ENCODE peak calls at places on chromosome 15, in ten cellular contexts. One of them, this sample, is unnamed.

GRCh38 chr15:52309154-52309548 is 13.5 kb upstream of the MYO5C start:
- DNase-seq in H4: no peak
- DNase-seq in AG04450: no peak
- DNase-seq in EL: no peak
- DNase-seq in cardiac fibroblast: no peak
- DNase-seq in stimulated activated CD4-positive, alpha-beta T cell treated with anti-CD3 and anti-CD28 coated beads, Interleukin-2, amount 100 ng/mL, for 48 hours: no peak
- DNase-seq in stimulated activated naive CD8-positive, alpha-beta T cell treated with anti-CD3 and anti-CD28 coated beads, Interleukin-15, amount 100 ng/mL, for 72 hours: no peak
- DNase-seq in stimulated activated effector memory CD8-positive, alpha-beta T cell treated with anti-CD3 and anti-CD28 coated beads, Interleukin-12 subunit alpha, Interleukin-12 subunit beta, amount 100 ng/mL, for 72 hours: no peak
- DNase-seq in mesendoderm: no peak
- DNase-seq in non-pigmented ciliary epithelial cell: no peak
- DNase-seq in this sample: no peak

GRCh38 chr15:58224068-58224467 is 85.9 kb downstream of the AQP9 start:
- DNase-seq in AG04450: no peak
- DNase-seq in non-pigmented ciliary epithelial cell: no peak
- DNase-seq in H4: peak; percentile 70
- DNase-seq in stimulated activated effector memory CD8-positive, alpha-beta T cell treated with anti-CD3 and anti-CD28 coated beads, Interleukin-12 subunit alpha, Interleukin-12 subunit beta, amount 100 ng/mL, for 72 hours: no peak
- DNase-seq in EL: no peak
- DNase-seq in stimulated activated CD4-positive, alpha-beta T cell treated with anti-CD3 and anti-CD28 coated beads, Interleukin-2, amount 100 ng/mL, for 48 hours: no peak
- DNase-seq in mesendoderm: no peak
- DNase-seq in cardiac fibroblast: no peak
- DNase-seq in stimulated activated naive CD8-positive, alpha-beta T cell treated with anti-CD3 and anti-CD28 coated beads, Interleukin-15, amount 100 ng/mL, for 72 hours: no peak
- DNase-seq in this sample: no peak

GRCh38 chr15:72786946-72787345 is 3.4 kb upstream of the ADPGK start:
- DNase-seq in stimulated activated naive CD8-positive, alpha-beta T cell treated with anti-CD3 and anti-CD28 coated beads, Interleukin-15, amount 100 ng/mL, for 72 hours: no peak
- DNase-seq in non-pigmented ciliary epithelial cell: no peak
- DNase-seq in AG04450: no peak
- DNase-seq in mesendoderm: no peak
- DNase-seq in stimulated activated CD4-positive, alpha-beta T cell treated with anti-CD3 and anti-CD28 coated beads, Interleukin-2, amount 100 ng/mL, for 48 hours: no peak
- DNase-seq in H4: no peak
- DNase-seq in EL: no peak
- DNase-seq in stimulated activated effector memory CD8-positive, alpha-beta T cell treated with anti-CD3 and anti-CD28 coated beads, Interleukin-12 subunit alpha, Interleukin-12 subunit beta, amount 100 ng/mL, for 72 hours: no peak
- DNase-seq in cardiac fibroblast: no peak
- DNase-seq in this sample: no peak

GRCh38 chr15:66783327-66784124 is 81.5 kb downstream of the SMAD6 start:
- DNase-seq in stimulated activated CD4-positive, alpha-beta T cell treated with anti-CD3 and anti-CD28 coated beads, Interleukin-2, amount 100 ng/mL, for 48 hours: no peak
- DNase-seq in EL: no peak
- DNase-seq in stimulated activated naive CD8-positive, alpha-beta T cell treated with anti-CD3 and anti-CD28 coated beads, Interleukin-15, amount 100 ng/mL, for 72 hours: no peak
- DNase-seq in non-pigmented ciliary epithelial cell: no peak
- DNase-seq in stimulated activated effector memory CD8-positive, alpha-beta T cell treated with anti-CD3 and anti-CD28 coated beads, Interleukin-12 subunit alpha, Interleukin-12 subunit beta, amount 100 ng/mL, for 72 hours: no peak
- DNase-seq in H4: no peak
- DNase-seq in AG04450: no peak
- DNase-seq in mesendoderm: no peak
- DNase-seq in cardiac fibroblast: no peak
- DNase-seq in this sample: no peak

GRCh38 chr15:20344601-20345400 is 196.8 kb downstream of the GOLGA6L6 start:
- DNase-seq in non-pigmented ciliary epithelial cell: no peak
- DNase-seq in EL: no peak
- DNase-seq in AG04450: no peak
- DNase-seq in H4: no peak
- DNase-seq in mesendoderm: no peak
- DNase-seq in cardiac fibroblast: no peak
- DNase-seq in stimulated activated CD4-positive, alpha-beta T cell treated with anti-CD3 and anti-CD28 coated beads, Interleukin-2, amount 100 ng/mL, for 48 hours: no peak
- DNase-seq in stimulated activated naive CD8-positive, alpha-beta T cell treated with anti-CD3 and anti-CD28 coated beads, Interleukin-15, amount 100 ng/mL, for 72 hours: peak; percentile 7
- DNase-seq in stimulated activated effector memory CD8-positive, alpha-beta T cell treated with anti-CD3 and anti-CD28 coated beads, Interleukin-12 subunit alpha, Interleukin-12 subunit beta, amount 100 ng/mL, for 72 hours: no peak
- DNase-seq in this sample: no peak

GRCh38 chr15:88491158-88491557 is 23.6 kb downstream of the MRPS11 start:
- DNase-seq in mesendoderm: no peak
- DNase-seq in AG04450: no peak
- DNase-seq in cardiac fibroblast: no peak
- DNase-seq in stimulated activated CD4-positive, alpha-beta T cell treated with anti-CD3 and anti-CD28 coated beads, Interleukin-2, amount 100 ng/mL, for 48 hours: no peak
- DNase-seq in non-pigmented ciliary epithelial cell: no peak
- DNase-seq in H4: no peak
- DNase-seq in EL: no peak
- DNase-seq in stimulated activated naive CD8-positive, alpha-beta T cell treated with anti-CD3 and anti-CD28 coated beads, Interleukin-15, amount 100 ng/mL, for 72 hours: no peak
- DNase-seq in stimulated activated effector memory CD8-positive, alpha-beta T cell treated with anti-CD3 and anti-CD28 coated beads, Interleukin-12 subunit alpha, Interleukin-12 subunit beta, amount 100 ng/mL, for 72 hours: no peak
- DNase-seq in this sample: no peak

GRCh38 chr15:69232144-69232543 is 66.6 kb upstream of the PAQR5 start:
- DNase-seq in non-pigmented ciliary epithelial cell: no peak
- DNase-seq in stimulated activated CD4-positive, alpha-beta T cell treated with anti-CD3 and anti-CD28 coated beads, Interleukin-2, amount 100 ng/mL, for 48 hours: no peak
- DNase-seq in EL: no peak
- DNase-seq in stimulated activated naive CD8-positive, alpha-beta T cell treated with anti-CD3 and anti-CD28 coated beads, Interleukin-15, amount 100 ng/mL, for 72 hours: no peak
- DNase-seq in AG04450: no peak
- DNase-seq in stimulated activated effector memory CD8-positive, alpha-beta T cell treated with anti-CD3 and anti-CD28 coated beads, Interleukin-12 subunit alpha, Interleukin-12 subunit beta, amount 100 ng/mL, for 72 hours: no peak
- DNase-seq in cardiac fibroblast: peak; percentile 49
- DNase-seq in mesendoderm: no peak
- DNase-seq in H4: no peak
- DNase-seq in this sample: no peak

GRCh38 chr15:66228807-66229557 is 24.6 kb downstream of the MEGF11 start:
- DNase-seq in non-pigmented ciliary epithelial cell: no peak
- DNase-seq in H4: no peak
- DNase-seq in EL: no peak
- DNase-seq in stimulated activated naive CD8-positive, alpha-beta T cell treated with anti-CD3 and anti-CD28 coated beads, Interleukin-15, amount 100 ng/mL, for 72 hours: no peak
- DNase-seq in AG04450: no peak
- DNase-seq in cardiac fibroblast: no peak
- DNase-seq in stimulated activated effector memory CD8-positive, alpha-beta T cell treated with anti-CD3 and anti-CD28 coated beads, Interleukin-12 subunit alpha, Interleukin-12 subunit beta, amount 100 ng/mL, for 72 hours: no peak
- DNase-seq in mesendoderm: no peak
- DNase-seq in stimulated activated CD4-positive, alpha-beta T cell treated with anti-CD3 and anti-CD28 coated beads, Interleukin-2, amount 100 ng/mL, for 48 hours: no peak
- DNase-seq in this sample: no peak

GRCh38 chr15:75037685-75038084 is 14.3 kb downstream of the PPCDC start:
- DNase-seq in cardiac fibroblast: peak; percentile 15
- DNase-seq in H4: no peak
- DNase-seq in AG04450: no peak
- DNase-seq in stimulated activated naive CD8-positive, alpha-beta T cell treated with anti-CD3 and anti-CD28 coated beads, Interleukin-15, amount 100 ng/mL, for 72 hours: peak; percentile 28
- DNase-seq in stimulated activated CD4-positive, alpha-beta T cell treated with anti-CD3 and anti-CD28 coated beads, Interleukin-2, amount 100 ng/mL, for 48 hours: no peak
- DNase-seq in EL: peak; percentile 13
- DNase-seq in stimulated activated effector memory CD8-positive, alpha-beta T cell treated with anti-CD3 and anti-CD28 coated beads, Interleukin-12 subunit alpha, Interleukin-12 subunit beta, amount 100 ng/mL, for 72 hours: no peak
- DNase-seq in non-pigmented ciliary epithelial cell: no peak
- DNase-seq in mesendoderm: no peak
- DNase-seq in this sample: no peak

GRCh38 chr15:66619152-66619903 is 53.5 kb upstream of the LCTL start:
- DNase-seq in stimulated activated effector memory CD8-positive, alpha-beta T cell treated with anti-CD3 and anti-CD28 coated beads, Interleukin-12 subunit alpha, Interleukin-12 subunit beta, amount 100 ng/mL, for 72 hours: peak; percentile 14
- DNase-seq in stimulated activated CD4-positive, alpha-beta T cell treated with anti-CD3 and anti-CD28 coated beads, Interleukin-2, amount 100 ng/mL, for 48 hours: peak; percentile 42
- DNase-seq in non-pigmented ciliary epithelial cell: no peak
- DNase-seq in cardiac fibroblast: peak; percentile 80
- DNase-seq in EL: peak; percentile 75
- DNase-seq in mesendoderm: peak; percentile 91
- DNase-seq in H4: peak; percentile 64
- DNase-seq in stimulated activated naive CD8-positive, alpha-beta T cell treated with anti-CD3 and anti-CD28 coated beads, Interleukin-15, amount 100 ng/mL, for 72 hours: peak; percentile 33
- DNase-seq in AG04450: peak; percentile 38
- DNase-seq in this sample: peak; percentile 97

GRCh38 chr15:73751896-73752816 is 995 bp downstream of the INSYN1 start:
- DNase-seq in AG04450: no peak
- DNase-seq in stimulated activated naive CD8-positive, alpha-beta T cell treated with anti-CD3 and anti-CD28 coated beads, Interleukin-15, amount 100 ng/mL, for 72 hours: no peak
- DNase-seq in mesendoderm: no peak
- DNase-seq in H4: no peak
- DNase-seq in non-pigmented ciliary epithelial cell: no peak
- DNase-seq in EL: no peak
- DNase-seq in stimulated activated effector memory CD8-positive, alpha-beta T cell treated with anti-CD3 and anti-CD28 coated beads, Interleukin-12 subunit alpha, Interleukin-12 subunit beta, amount 100 ng/mL, for 72 hours: no peak
- DNase-seq in cardiac fibroblast: no peak
- DNase-seq in stimulated activated CD4-positive, alpha-beta T cell treated with anti-CD3 and anti-CD28 coated beads, Interleukin-2, amount 100 ng/mL, for 48 hours: no peak
- DNase-seq in this sample: no peak

GRCh38 chr15:50653156-50653743 is 33.3 kb downstream of the TRPM7 start:
- DNase-seq in H4: no peak
- DNase-seq in AG04450: no peak
- DNase-seq in stimulated activated effector memory CD8-positive, alpha-beta T cell treated with anti-CD3 and anti-CD28 coated beads, Interleukin-12 subunit alpha, Interleukin-12 subunit beta, amount 100 ng/mL, for 72 hours: no peak
- DNase-seq in stimulated activated CD4-positive, alpha-beta T cell treated with anti-CD3 and anti-CD28 coated beads, Interleukin-2, amount 100 ng/mL, for 48 hours: no peak
- DNase-seq in stimulated activated naive CD8-positive, alpha-beta T cell treated with anti-CD3 and anti-CD28 coated beads, Interleukin-15, amount 100 ng/mL, for 72 hours: no peak
- DNase-seq in mesendoderm: no peak
- DNase-seq in EL: no peak
- DNase-seq in cardiac fibroblast: no peak
- DNase-seq in non-pigmented ciliary epithelial cell: no peak
- DNase-seq in this sample: no peak

GRCh38 chr15:68580026-68580882 is 1.5 kb downstream of the CORO2B start:
- DNase-seq in EL: no peak
- DNase-seq in stimulated activated naive CD8-positive, alpha-beta T cell treated with anti-CD3 and anti-CD28 coated beads, Interleukin-15, amount 100 ng/mL, for 72 hours: no peak
- DNase-seq in non-pigmented ciliary epithelial cell: no peak
- DNase-seq in AG04450: no peak
- DNase-seq in mesendoderm: no peak
- DNase-seq in stimulated activated effector memory CD8-positive, alpha-beta T cell treated with anti-CD3 and anti-CD28 coated beads, Interleukin-12 subunit alpha, Interleukin-12 subunit beta, amount 100 ng/mL, for 72 hours: no peak
- DNase-seq in stimulated activated CD4-positive, alpha-beta T cell treated with anti-CD3 and anti-CD28 coated beads, Interleukin-2, amount 100 ng/mL, for 48 hours: no peak
- DNase-seq in cardiac fibroblast: no peak
- DNase-seq in H4: no peak
- DNase-seq in this sample: no peak

GRCh38 chr15:45205192-45205591 is 17.4 kb upstream of the SHF start:
- DNase-seq in H4: peak; percentile 68
- DNase-seq in AG04450: peak; percentile 21
- DNase-seq in stimulated activated naive CD8-positive, alpha-beta T cell treated with anti-CD3 and anti-CD28 coated beads, Interleukin-15, amount 100 ng/mL, for 72 hours: peak; percentile 71
- DNase-seq in EL: peak; percentile 69
- DNase-seq in cardiac fibroblast: peak; percentile 76
- DNase-seq in mesendoderm: peak; percentile 87
- DNase-seq in stimulated activated CD4-positive, alpha-beta T cell treated with anti-CD3 and anti-CD28 coated beads, Interleukin-2, amount 100 ng/mL, for 48 hours: peak; percentile 59
- DNase-seq in stimulated activated effector memory CD8-positive, alpha-beta T cell treated with anti-CD3 and anti-CD28 coated beads, Interleukin-12 subunit alpha, Interleukin-12 subunit beta, amount 100 ng/mL, for 72 hours: peak; percentile 42
- DNase-seq in non-pigmented ciliary epithelial cell: peak; percentile 18
- DNase-seq in this sample: peak; percentile 64

GRCh38 chr15:41262571-41262970 is 31.5 kb downstream of the CHP1 start:
- DNase-seq in mesendoderm: no peak
- DNase-seq in stimulated activated naive CD8-positive, alpha-beta T cell treated with anti-CD3 and anti-CD28 coated beads, Interleukin-15, amount 100 ng/mL, for 72 hours: no peak
- DNase-seq in non-pigmented ciliary epithelial cell: no peak
- DNase-seq in stimulated activated CD4-positive, alpha-beta T cell treated with anti-CD3 and anti-CD28 coated beads, Interleukin-2, amount 100 ng/mL, for 48 hours: no peak
- DNase-seq in AG04450: no peak
- DNase-seq in H4: no peak
- DNase-seq in cardiac fibroblast: no peak
- DNase-seq in stimulated activated effector memory CD8-positive, alpha-beta T cell treated with anti-CD3 and anti-CD28 coated beads, Interleukin-12 subunit alpha, Interleukin-12 subunit beta, amount 100 ng/mL, for 72 hours: no peak
- DNase-seq in EL: no peak
- DNase-seq in this sample: no peak

GRCh38 chr15:71532994-71533393 is 277.4 kb upstream of the NR2E3 start:
- DNase-seq in non-pigmented ciliary epithelial cell: no peak
- DNase-seq in AG04450: no peak
- DNase-seq in cardiac fibroblast: peak; percentile 62
- DNase-seq in EL: peak; percentile 62
- DNase-seq in stimulated activated effector memory CD8-positive, alpha-beta T cell treated with anti-CD3 and anti-CD28 coated beads, Interleukin-12 subunit alpha, Interleukin-12 subunit beta, amount 100 ng/mL, for 72 hours: no peak
- DNase-seq in stimulated activated naive CD8-positive, alpha-beta T cell treated with anti-CD3 and anti-CD28 coated beads, Interleukin-15, amount 100 ng/mL, for 72 hours: no peak
- DNase-seq in H4: peak; percentile 36
- DNase-seq in stimulated activated CD4-positive, alpha-beta T cell treated with anti-CD3 and anti-CD28 coated beads, Interleukin-2, amount 100 ng/mL, for 48 hours: no peak
- DNase-seq in mesendoderm: peak; percentile 61
- DNase-seq in this sample: peak; percentile 38

GRCh38 chr15:43067717-43068461 is 37.9 kb downstream of the UBR1 start:
- DNase-seq in mesendoderm: peak; percentile 15
- DNase-seq in EL: peak; percentile 10
- DNase-seq in stimulated activated effector memory CD8-positive, alpha-beta T cell treated with anti-CD3 and anti-CD28 coated beads, Interleukin-12 subunit alpha, Interleukin-12 subunit beta, amount 100 ng/mL, for 72 hours: peak; percentile 3
- DNase-seq in non-pigmented ciliary epithelial cell: no peak
- DNase-seq in stimulated activated naive CD8-positive, alpha-beta T cell treated with anti-CD3 and anti-CD28 coated beads, Interleukin-15, amount 100 ng/mL, for 72 hours: peak; percentile 27
- DNase-seq in AG04450: no peak
- DNase-seq in stimulated activated CD4-positive, alpha-beta T cell treated with anti-CD3 and anti-CD28 coated beads, Interleukin-2, amount 100 ng/mL, for 48 hours: no peak
- DNase-seq in cardiac fibroblast: peak; percentile 70
- DNase-seq in H4: no peak
- DNase-seq in this sample: no peak

GRCh38 chr15:63189955-63190691 is 717 bp downstream of the RAB8B start:
- DNase-seq in H4: no peak
- DNase-seq in stimulated activated CD4-positive, alpha-beta T cell treated with anti-CD3 and anti-CD28 coated beads, Interleukin-2, amount 100 ng/mL, for 48 hours: no peak
- DNase-seq in mesendoderm: peak; percentile 37
- DNase-seq in stimulated activated naive CD8-positive, alpha-beta T cell treated with anti-CD3 and anti-CD28 coated beads, Interleukin-15, amount 100 ng/mL, for 72 hours: no peak
- DNase-seq in stimulated activated effector memory CD8-positive, alpha-beta T cell treated with anti-CD3 and anti-CD28 coated beads, Interleukin-12 subunit alpha, Interleukin-12 subunit beta, amount 100 ng/mL, for 72 hours: no peak
- DNase-seq in non-pigmented ciliary epithelial cell: no peak
- DNase-seq in cardiac fibroblast: no peak
- DNase-seq in EL: peak; percentile 37
- DNase-seq in AG04450: no peak
- DNase-seq in this sample: no peak

GRCh38 chr15:81280696-81281095 is 43.2 kb downstream of the STARD5 start:
- DNase-seq in EL: no peak
- DNase-seq in non-pigmented ciliary epithelial cell: no peak
- DNase-seq in AG04450: no peak
- DNase-seq in stimulated activated naive CD8-positive, alpha-beta T cell treated with anti-CD3 and anti-CD28 coated beads, Interleukin-15, amount 100 ng/mL, for 72 hours: no peak
- DNase-seq in stimulated activated CD4-positive, alpha-beta T cell treated with anti-CD3 and anti-CD28 coated beads, Interleukin-2, amount 100 ng/mL, for 48 hours: no peak
- DNase-seq in cardiac fibroblast: no peak
- DNase-seq in H4: no peak
- DNase-seq in mesendoderm: no peak
- DNase-seq in stimulated activated effector memory CD8-positive, alpha-beta T cell treated with anti-CD3 and anti-CD28 coated beads, Interleukin-12 subunit alpha, Interleukin-12 subunit beta, amount 100 ng/mL, for 72 hours: no peak
- DNase-seq in this sample: no peak

GRCh38 chr15:51253385-51253784 is 85.0 kb downstream of the CYP19A1 start:
- DNase-seq in cardiac fibroblast: no peak
- DNase-seq in AG04450: no peak
- DNase-seq in EL: no peak
- DNase-seq in stimulated activated CD4-positive, alpha-beta T cell treated with anti-CD3 and anti-CD28 coated beads, Interleukin-2, amount 100 ng/mL, for 48 hours: no peak
- DNase-seq in mesendoderm: no peak
- DNase-seq in H4: no peak
- DNase-seq in stimulated activated effector memory CD8-positive, alpha-beta T cell treated with anti-CD3 and anti-CD28 coated beads, Interleukin-12 subunit alpha, Interleukin-12 subunit beta, amount 100 ng/mL, for 72 hours: no peak
- DNase-seq in stimulated activated naive CD8-positive, alpha-beta T cell treated with anti-CD3 and anti-CD28 coated beads, Interleukin-15, amount 100 ng/mL, for 72 hours: no peak
- DNase-seq in non-pigmented ciliary epithelial cell: no peak
- DNase-seq in this sample: no peak

GRCh38 chr15:44654858-44655257 is 8.6 kb downstream of the SPG11 start:
- DNase-seq in H4: no peak
- DNase-seq in stimulated activated effector memory CD8-positive, alpha-beta T cell treated with anti-CD3 and anti-CD28 coated beads, Interleukin-12 subunit alpha, Interleukin-12 subunit beta, amount 100 ng/mL, for 72 hours: no peak
- DNase-seq in AG04450: no peak
- DNase-seq in EL: no peak
- DNase-seq in mesendoderm: no peak
- DNase-seq in cardiac fibroblast: no peak
- DNase-seq in non-pigmented ciliary epithelial cell: no peak
- DNase-seq in stimulated activated CD4-positive, alpha-beta T cell treated with anti-CD3 and anti-CD28 coated beads, Interleukin-2, amount 100 ng/mL, for 48 hours: no peak
- DNase-seq in stimulated activated naive CD8-positive, alpha-beta T cell treated with anti-CD3 and anti-CD28 coated beads, Interleukin-15, amount 100 ng/mL, for 72 hours: no peak
- DNase-seq in this sample: no peak

GRCh38 chr15:77426871-77427270 is 6.2 kb downstream of the HMG20A start:
- DNase-seq in stimulated activated effector memory CD8-positive, alpha-beta T cell treated with anti-CD3 and anti-CD28 coated beads, Interleukin-12 subunit alpha, Interleukin-12 subunit beta, amount 100 ng/mL, for 72 hours: no peak
- DNase-seq in stimulated activated CD4-positive, alpha-beta T cell treated with anti-CD3 and anti-CD28 coated beads, Interleukin-2, amount 100 ng/mL, for 48 hours: no peak
- DNase-seq in AG04450: no peak
- DNase-seq in mesendoderm: no peak
- DNase-seq in non-pigmented ciliary epithelial cell: no peak
- DNase-seq in cardiac fibroblast: no peak
- DNase-seq in stimulated activated naive CD8-positive, alpha-beta T cell treated with anti-CD3 and anti-CD28 coated beads, Interleukin-15, amount 100 ng/mL, for 72 hours: no peak
- DNase-seq in EL: no peak
- DNase-seq in H4: no peak
- DNase-seq in this sample: no peak

GRCh38 chr15:99536422-99537033 is 29.3 kb upstream of the MEF2A start:
- DNase-seq in stimulated activated effector memory CD8-positive, alpha-beta T cell treated with anti-CD3 and anti-CD28 coated beads, Interleukin-12 subunit alpha, Interleukin-12 subunit beta, amount 100 ng/mL, for 72 hours: no peak
- DNase-seq in non-pigmented ciliary epithelial cell: peak; percentile 17
- DNase-seq in H4: peak; percentile 84
- DNase-seq in stimulated activated CD4-positive, alpha-beta T cell treated with anti-CD3 and anti-CD28 coated beads, Interleukin-2, amount 100 ng/mL, for 48 hours: no peak
- DNase-seq in AG04450: no peak
- DNase-seq in stimulated activated naive CD8-positive, alpha-beta T cell treated with anti-CD3 and anti-CD28 coated beads, Interleukin-15, amount 100 ng/mL, for 72 hours: no peak
- DNase-seq in cardiac fibroblast: peak; percentile 69
- DNase-seq in mesendoderm: no peak
- DNase-seq in EL: peak; percentile 83
- DNase-seq in this sample: no peak

This sample was measured in HuH-7.5.